ENCODE peak calls at places on chromosomes 4 and X, in seven cellular contexts. One of them, this sample, is unnamed.

GRCh38 chrX:3811331-3812311 is 98.2 kb upstream of the PRKX start:
- DNase-seq in non-pigmented ciliary epithelial cell: no peak
- DNase-seq in fibroblast of lung: peak; percentile 39
- DNase-seq in HFF-Myc: no peak
- DNase-seq in NCI-H460: peak; percentile 33
- DNase-seq in activated CD4-positive, alpha-beta T cell treated with anti-CD3 and anti-CD28 coated beads, Interleukin-2, amount 50 U/mL, for 24 hours: peak; percentile 49
- DNase-seq in NCI-H146: peak; percentile 55
- DNase-seq in this sample: no peak

GRCh38 chr4:70601422-70602039 is 9.5 kb downstream of the AMBN start:
- DNase-seq in non-pigmented ciliary epithelial cell: peak; percentile 35
- DNase-seq in fibroblast of lung: peak; percentile 59
- DNase-seq in HFF-Myc: peak; percentile 15
- DNase-seq in NCI-H460: peak; percentile 67
- DNase-seq in activated CD4-positive, alpha-beta T cell treated with anti-CD3 and anti-CD28 coated beads, Interleukin-2, amount 50 U/mL, for 24 hours: peak; percentile 47
- DNase-seq in NCI-H146: peak; percentile 89
- DNase-seq in this sample: peak; percentile 90

GRCh38 chrX:2434270-2434669 is 66.5 kb downstream of the DHRSX start:
- DNase-seq in non-pigmented ciliary epithelial cell: no peak
- DNase-seq in fibroblast of lung: no peak
- DNase-seq in HFF-Myc: no peak
- DNase-seq in NCI-H460: no peak
- DNase-seq in activated CD4-positive, alpha-beta T cell treated with anti-CD3 and anti-CD28 coated beads, Interleukin-2, amount 50 U/mL, for 24 hours: no peak
- DNase-seq in NCI-H146: no peak
- DNase-seq in this sample: no peak

GRCh38 chr4:97500423-97500822 is 642.9 kb downstream of the STPG2 start:
- DNase-seq in non-pigmented ciliary epithelial cell: no peak
- DNase-seq in fibroblast of lung: no peak
- DNase-seq in HFF-Myc: no peak
- DNase-seq in NCI-H460: no peak
- DNase-seq in activated CD4-positive, alpha-beta T cell treated with anti-CD3 and anti-CD28 coated beads, Interleukin-2, amount 50 U/mL, for 24 hours: no peak
- DNase-seq in NCI-H146: no peak
- DNase-seq in this sample: peak; percentile 6

GRCh38 chrX:16082470-16083085 is 40.8 kb upstream of the GRPR start:
- DNase-seq in non-pigmented ciliary epithelial cell: no peak
- DNase-seq in fibroblast of lung: no peak
- DNase-seq in HFF-Myc: no peak
- DNase-seq in NCI-H460: no peak
- DNase-seq in activated CD4-positive, alpha-beta T cell treated with anti-CD3 and anti-CD28 coated beads, Interleukin-2, amount 50 U/mL, for 24 hours: no peak
- DNase-seq in NCI-H146: no peak
- DNase-seq in this sample: no peak

GRCh38 chrX:106894978-106895452 is 8.1 kb downstream of the RIPPLY1 start:
- DNase-seq in non-pigmented ciliary epithelial cell: no peak
- DNase-seq in fibroblast of lung: peak; percentile 76
- DNase-seq in HFF-Myc: peak; percentile 48
- DNase-seq in NCI-H460: peak; percentile 48
- DNase-seq in activated CD4-positive, alpha-beta T cell treated with anti-CD3 and anti-CD28 coated beads, Interleukin-2, amount 50 U/mL, for 24 hours: no peak
- DNase-seq in NCI-H146: no peak
- DNase-seq in this sample: no peak

GRCh38 chrX:20320461-20321159 is 53.9 kb upstream of the RPS6KA3 start:
- DNase-seq in non-pigmented ciliary epithelial cell: no peak
- DNase-seq in fibroblast of lung: no peak
- DNase-seq in HFF-Myc: no peak
- DNase-seq in NCI-H460: no peak
- DNase-seq in activated CD4-positive, alpha-beta T cell treated with anti-CD3 and anti-CD28 coated beads, Interleukin-2, amount 50 U/mL, for 24 hours: no peak
- DNase-seq in NCI-H146: no peak
- DNase-seq in this sample: peak; percentile 57

GRCh38 chrX:47177079-47177478 is 16.6 kb upstream of the UBA1 start:
- DNase-seq in non-pigmented ciliary epithelial cell: no peak
- DNase-seq in fibroblast of lung: no peak
- DNase-seq in HFF-Myc: no peak
- DNase-seq in NCI-H460: no peak
- DNase-seq in activated CD4-positive, alpha-beta T cell treated with anti-CD3 and anti-CD28 coated beads, Interleukin-2, amount 50 U/mL, for 24 hours: no peak
- DNase-seq in NCI-H146: no peak
- DNase-seq in this sample: no peak

GRCh38 chr4:139530833-139531427 is 25.1 kb downstream of the SETD7 start:
- DNase-seq in non-pigmented ciliary epithelial cell: no peak
- DNase-seq in fibroblast of lung: peak; percentile 23
- DNase-seq in HFF-Myc: no peak
- DNase-seq in NCI-H460: peak; percentile 48
- DNase-seq in activated CD4-positive, alpha-beta T cell treated with anti-CD3 and anti-CD28 coated beads, Interleukin-2, amount 50 U/mL, for 24 hours: peak; percentile 37
- DNase-seq in NCI-H146: peak; percentile 29
- DNase-seq in this sample: peak; percentile 77

GRCh38 chr4:53905935-53906377 is 158.4 kb downstream of the CHIC2 start:
- DNase-seq in non-pigmented ciliary epithelial cell: no peak
- DNase-seq in fibroblast of lung: peak; percentile 76
- DNase-seq in HFF-Myc: peak; percentile 32
- DNase-seq in NCI-H460: peak; percentile 5
- DNase-seq in activated CD4-positive, alpha-beta T cell treated with anti-CD3 and anti-CD28 coated beads, Interleukin-2, amount 50 U/mL, for 24 hours: no peak
- DNase-seq in NCI-H146: peak; percentile 81
- DNase-seq in this sample: peak; percentile 7

GRCh38 chr4:173857828-173858227 is 327.8 kb upstream of the HAND2 start:
- DNase-seq in non-pigmented ciliary epithelial cell: no peak
- DNase-seq in fibroblast of lung: no peak
- DNase-seq in HFF-Myc: no peak
- DNase-seq in NCI-H460: no peak
- DNase-seq in activated CD4-positive, alpha-beta T cell treated with anti-CD3 and anti-CD28 coated beads, Interleukin-2, amount 50 U/mL, for 24 hours: no peak
- DNase-seq in NCI-H146: no peak
- DNase-seq in this sample: no peak